ENCODE peak calls at places on chromosomes 5 and 9, in four cellular contexts. X, I, N and M are unnamed samples.

GRCh38 chr9:76007935-76008334 is 117.5 kb downstream of the PCSK5 start:
- DNase-seq in X (no peak), I (no peak), N (no peak), M (no peak)

GRCh38 chr5:132221781-132222648 is 5.6 kb downstream of the P4HA2 start:
- DNase-seq in X (no peak), I (no peak), N (no peak), M (no peak)

GRCh38 chr5:169527863-169528262 is 55.7 kb upstream of the SPDL1 start:
- DNase-seq in X (no peak), I (no peak), N (no peak), M (no peak)

GRCh38 chr5:170132642-170133448 is 27.1 kb downstream of the FOXI1 start:
- DNase-seq in X (peak), I (no peak), N (no peak), M (no peak)

GRCh38 chr9:130755377-130756007 is 61.9 kb downstream of the EXOSC2 start:
- DNase-seq in X (no peak), I (no peak), N (no peak), M (no peak)

GRCh38 chr5:159198063-159199036 is 11.0 kb downstream of the RNF145 start:
- DNase-seq in X (no peak), I (no peak), N (no peak), M (no peak)

GRCh38 chr9:129280236-129281231 is 102.5 kb upstream of the IER5L start:
- DNase-seq in X (no peak), I (no peak), N (no peak), M (no peak)

GRCh38 chr5:133610489-133611356 is 1.6 kb downstream of the FSTL4 start:
- DNase-seq in X (peak), I (peak), N (peak), M (peak)

GRCh38 chr5:27911216-27911615 is 872.8 kb upstream of the CDH9 start:
- DNase-seq in X (no peak), I (no peak), N (peak), M (no peak)

GRCh38 chr5:71454913-71455312 is 538 bp upstream of the BDP1 start:
- DNase-seq in X (no peak), I (peak), N (no peak), M (no peak)

GRCh38 chr9:131575121-131575640 is 29.9 kb downstream of the PRRT1B start:
- DNase-seq in X (no peak), I (no peak), N (no peak), M (no peak)

GRCh38 chr9:78261403-78262001 is 25.6 kb downstream of the CEP78 start:
- DNase-seq in X (peak), I (peak), N (peak), M (no peak)

GRCh38 chr9:81522721-81523551 is 166.4 kb downstream of the TLE1 start:
- DNase-seq in X (peak), I (peak), N (peak), M (peak)

GRCh38 chr5:134411546-134412266 is at the start of gene CDKN2AIPNL:
- DNase-seq in X (peak), I (peak), N (peak), M (peak)

GRCh38 chr5:124263680-124264491 is 482.6 kb downstream of the ZNF608 start:
- DNase-seq in X (no peak), I (no peak), N (no peak), M (peak)

GRCh38 chr9:109310486-109310901 is 10.4 kb downstream of the EPB41L4B start:
- DNase-seq in X (no peak), I (no peak), N (no peak), M (no peak)

GRCh38 chr5:50406874-50407273 is 34.2 kb downstream of the EMB start:
- DNase-seq in X (no peak), I (no peak), N (no peak), M (no peak)

GRCh38 chr9:81108821-81109220 is 580.5 kb downstream of the TLE1 start:
- DNase-seq in X (no peak), I (no peak), N (no peak), M (no peak)

GRCh38 chr9:5549671-5550650 is 39.6 kb downstream of the PDCD1LG2 start:
- DNase-seq in X (no peak), I (no peak), N (no peak), M (no peak)

GRCh38 chr9:114156658-114157421 is 1.5 kb downstream of the COL27A1 start:
- DNase-seq in X (peak), I (no peak), N (no peak), M (peak)

GRCh38 chr5:16964821-16965220 is 28.7 kb upstream of the MYO10 start:
- DNase-seq in X (no peak), I (no peak), N (no peak), M (no peak)

GRCh38 chr5:143361438-143361837 is 42.0 kb downstream of the NR3C1 start:
- DNase-seq in X (no peak), I (no peak), N (no peak), M (no peak)

GRCh38 chr5:133746834-133747233 is 134.5 kb upstream of the FSTL4 start:
- DNase-seq in X (peak), I (peak), N (peak), M (peak)

DNA sequence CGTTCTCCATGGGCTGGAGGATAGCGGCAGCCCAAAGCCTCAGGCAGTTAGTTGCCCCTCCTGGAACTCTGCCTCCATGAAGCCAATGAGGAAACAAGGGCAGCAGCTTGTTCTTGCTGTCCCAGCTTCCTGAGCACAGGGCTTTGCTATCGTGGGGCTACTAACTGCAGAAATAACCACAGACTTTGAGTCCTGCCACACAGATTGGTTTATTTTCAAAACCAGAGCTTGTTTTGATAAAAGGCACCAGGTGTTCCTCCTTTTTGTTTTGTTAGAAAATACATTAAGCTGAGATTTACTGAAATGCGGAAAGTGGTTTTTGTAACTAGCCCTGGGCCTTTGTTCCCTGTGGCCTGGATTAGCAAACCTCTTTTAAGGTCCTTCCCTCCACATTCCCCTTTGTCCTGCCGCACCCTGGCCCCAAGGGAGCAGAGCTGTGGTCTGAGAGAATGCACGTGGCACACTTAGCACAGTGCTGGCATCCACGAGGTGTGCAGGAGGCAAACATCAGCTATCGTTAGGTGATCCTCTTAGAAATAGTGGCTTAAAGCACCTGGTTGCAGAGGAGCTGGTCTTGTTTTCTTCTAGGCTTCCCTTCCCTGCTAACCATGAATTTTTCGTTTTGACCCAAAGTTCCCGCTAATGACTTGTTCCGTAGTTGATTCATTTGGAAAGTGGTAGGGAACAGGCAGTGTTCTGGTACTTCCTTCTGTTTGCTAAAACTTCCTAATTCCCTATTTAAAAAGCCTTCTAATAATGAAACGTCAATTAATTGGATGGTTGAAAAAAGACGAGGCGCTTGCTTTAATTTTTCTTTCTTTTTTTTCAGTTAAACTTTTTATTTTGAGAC is 21.5 kb downstream of the MVB12B start:
- DNase-seq in X (no peak), I (no peak), N (no peak), M (no peak)
- TF ChIP-seq HMGXB4 in X (no peak), I (no peak), N (no peak), M (no peak)

DNA sequence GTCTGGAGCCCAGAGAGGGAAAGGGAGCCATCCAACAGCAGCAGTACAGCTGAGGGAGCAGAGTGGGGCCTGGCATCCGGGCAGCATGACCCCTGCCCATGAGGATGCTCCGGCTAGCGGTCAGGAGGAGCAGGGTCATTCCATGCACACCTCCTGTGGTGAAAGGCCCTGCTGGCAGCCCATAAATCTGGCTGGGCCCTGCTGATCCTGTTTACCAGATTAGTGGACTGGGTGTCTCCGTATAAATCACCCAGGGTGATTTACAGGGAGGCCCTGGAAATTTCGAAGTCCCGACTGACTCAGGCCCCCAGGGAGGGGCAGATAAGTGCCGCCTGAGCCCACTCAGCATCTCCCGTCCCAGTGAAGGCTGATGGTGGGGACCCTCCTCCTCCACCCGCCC is 117.6 kb upstream of the HAND1 start:
- DNase-seq in X (no peak), I (no peak), N (no peak), M (no peak)
- TF ChIP-seq HMGXB4 in X (no peak), I (no peak), N (no peak), M (no peak)

DNA sequence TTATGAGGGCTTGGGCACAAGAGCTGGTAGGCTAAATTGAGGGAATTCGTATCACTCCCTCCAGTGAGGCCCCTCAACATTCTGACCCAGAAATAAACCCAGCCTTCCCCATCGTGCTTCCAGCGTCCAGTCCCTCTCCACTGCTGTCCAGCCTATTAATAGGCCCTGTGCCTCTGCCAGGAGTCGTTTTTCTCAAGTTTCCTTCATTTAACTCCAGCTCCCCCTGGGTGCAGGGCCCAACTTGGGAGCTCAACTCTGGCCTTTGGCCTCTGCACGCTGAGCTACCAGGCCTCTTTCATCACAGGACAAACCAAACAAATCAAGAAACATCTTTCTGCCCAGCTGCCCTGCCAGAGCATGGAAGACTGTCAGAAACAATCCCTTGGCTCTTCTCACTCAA is 10.0 kb downstream of the HBEGF start:
- DNase-seq in X (no peak), I (no peak), N (peak), M (no peak)
- TF ChIP-seq HMGXB4 in X (no peak), I (no peak), N (no peak), M (no peak)

DNA sequence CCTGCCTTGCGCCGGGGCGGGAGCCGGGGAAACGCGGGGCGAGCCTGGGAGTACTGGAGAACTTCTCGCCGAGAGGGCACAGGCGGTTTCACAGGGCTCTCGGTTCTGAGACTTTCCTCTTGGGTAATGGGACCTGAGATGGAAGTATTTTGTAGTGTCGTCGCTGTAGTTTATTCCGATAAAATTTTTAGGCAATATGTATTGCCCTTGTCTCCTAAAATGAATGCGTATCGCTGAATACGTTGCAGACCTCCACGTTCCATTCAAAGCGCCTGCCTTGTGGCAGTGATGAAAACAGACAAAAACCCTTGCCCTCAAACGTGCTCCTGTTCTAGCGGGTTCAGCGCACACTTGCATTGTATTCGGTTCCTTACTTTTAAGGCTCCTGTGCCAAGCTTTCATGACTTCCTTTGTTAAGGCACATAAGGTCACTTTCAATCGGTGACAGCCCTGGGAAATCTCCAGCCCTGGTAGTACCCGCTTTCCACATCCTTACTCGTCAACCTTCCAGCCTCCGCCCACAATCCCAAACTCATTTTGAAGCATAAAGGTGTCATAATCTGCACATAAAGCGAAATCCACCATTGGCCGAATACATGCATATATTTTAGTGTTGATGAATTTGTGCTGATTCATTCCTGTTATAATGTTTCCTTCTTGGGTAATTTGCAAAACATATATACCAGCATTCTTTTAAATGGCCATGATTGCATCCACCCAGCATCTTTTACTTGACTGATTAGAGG is 694 bp downstream of the RMI1 start:
- DNase-seq in X (peak), I (peak), N (no peak), M (no peak)
- TF ChIP-seq HMGXB4 in X (no peak), I (no peak), N (no peak), M (no peak)

GRCh38 chr9:127112683-127113539 is 9.5 kb downstream of the ANGPTL2 start:
- DNase-seq in X (no peak), I (no peak), N (no peak), M (no peak)
- TF ChIP-seq HMGXB4 in X (no peak), I (no peak), N (no peak), M (no peak)